ENCODE peak calls at places on chromosome 12, in nine cellular contexts. G is iPS-NIHi11; K is caudate nucleus; H is activated naive CD4-positive, alpha-beta T cell treated with anti-CD3 and anti-CD28 coated beads for 36 hours; E is NCI-H1417 treated with DMSO at 0.1 percent for 48 hours; B is epithelial cell of prostate; P is ACHN; L is stimulated activated CD8-positive, alpha-beta memory T cell treated with anti-CD3 and anti-CD28 coated beads, Interleukin-7, amount 100 ng/mL, for 1 hour; S is epithelial cell of proximal tubule. X is an unnamed sample.

GRCh38 chr12:15575797-15576560 is 213.2 kb downstream of the EPS8 start:
- DNase-seq in B (no peak), H (no peak), G (no peak), P (no peak), S (no peak), E (no peak), L (no peak), K (no peak), X (no peak)

GRCh38 chr12:31000751-31001150 is 72.9 kb upstream of the DDX11 start:
- DNase-seq in H (no peak), K (no peak), B (peak; percentile 18), P (no peak), E (no peak), S (no peak), G (no peak), L (no peak), X (no peak)

GRCh38 chr12:121578230-121579189 is 2.3 kb downstream of the KDM2B start:
- DNase-seq in H (no peak), E (no peak), S (no peak), G (peak; percentile 49), L (no peak), P (no peak), B (no peak), K (peak; percentile 16), X (no peak)

GRCh38 chr12:118061876-118062791 is 1.2 kb upstream of the WSB2 start:
- DNase-seq in B (no peak), G (peak; percentile 60), E (no peak), S (no peak), K (no peak), P (peak; percentile 81), H (peak; percentile 26), L (no peak), X (no peak)

GRCh38 chr12:56998981-56999380 is 7.4 kb downstream of the ZBTB39 start:
- DNase-seq in H (peak; percentile 79), K (no peak), E (no peak), G (no peak), P (no peak), B (no peak), L (no peak), S (no peak), X (no peak)

GRCh38 chr12:24997970-24998582 is 49.2 kb upstream of the BCAT1 start:
- DNase-seq in K (no peak), H (peak; percentile 20), S (no peak), P (no peak), G (no peak), B (no peak), L (no peak), E (no peak), X (no peak)

GRCh38 chr12:62813031-62813829 is 121.7 kb downstream of the PPM1H start:
- DNase-seq in S (no peak), E (no peak), K (no peak), B (no peak), L (peak; percentile 5), P (peak; percentile 62), G (peak; percentile 59), H (peak; percentile 60), X (peak; percentile 50)

GRCh38 chr12:115323223-115323905 is 639.4 kb upstream of the TBX3 start:
- DNase-seq in E (no peak), K (no peak), G (no peak), P (no peak), L (no peak), B (no peak), S (no peak), H (no peak), X (no peak)

GRCh38 chr12:4217091-4217490 is 56.5 kb upstream of the CCND2 start:
- DNase-seq in G (no peak), P (no peak), H (peak; percentile 21), S (no peak), K (no peak), B (no peak), L (no peak), E (no peak), X (no peak)

GRCh38 chr12:100494026-100494425 is 20.4 kb downstream of the NR1H4 start:
- DNase-seq in H (no peak), G (no peak), P (no peak), S (no peak), L (no peak), E (no peak), K (no peak), B (no peak), X (no peak)

GRCh38 chr12:29578070-29578469 is 80.6 kb upstream of the OVCH1 start:
- DNase-seq in B (no peak), S (no peak), H (no peak), P (no peak), K (no peak), L (no peak), E (no peak), G (no peak), X (no peak)

GRCh38 chr12:13452955-13453570 is 256.5 kb downstream of the EMP1 start:
- DNase-seq in S (no peak), B (no peak), P (no peak), L (no peak), G (no peak), E (no peak), H (no peak), K (no peak), X (no peak)

GRCh38 chr12:94285954-94286579 is 137.7 kb downstream of the PLXNC1 start:
- DNase-seq in S (no peak), L (no peak), P (no peak), B (no peak), E (no peak), K (no peak), G (no peak), H (no peak), X (no peak)

GRCh38 chr12:46946137-46946536 is 120.3 kb upstream of the SLC38A4 start:
- DNase-seq in S (no peak), B (no peak), H (no peak), P (no peak), K (no peak), L (no peak), G (no peak), E (no peak), X (no peak)

GRCh38 chr12:123050331-123050809 is 69.9 kb downstream of the ARL6IP4 start:
- DNase-seq in S (no peak), H (peak; percentile 36), E (no peak), B (peak; percentile 20), K (no peak), L (no peak), P (no peak), G (no peak), X (no peak)

GRCh38 chr12:79295572-79295971 is 395.2 kb downstream of the PAWR start:
- DNase-seq in S (no peak), G (no peak), L (no peak), B (no peak), E (no peak), H (no peak), K (no peak), P (no peak), X (no peak)